ENCODE peak calls at places on chromosomes 1 and 21, in seven cellular contexts. V is kidney, O is left ventricle myocardium inferior, L is mesenchymal stem cell, W is cardiac muscle cell, N is neural progenitor cell, A is GM23248. Y is an unnamed sample. For H3K4me1, the result is how much of the 10 kb centered on the place peaks cover.

GRCh38 chr1:218728994-218729393 is 383.9 kb downstream of the TGFB2 start:
- DNase-seq in N (no peak), O (no peak), V (no peak), A (no peak), W (peak), L (no peak), Y (no peak)

GRCh38 chr1:8002329-8003320 is 23.5 kb downstream of the ERRFI1 start:
- DNase-seq in A (no peak), O (no peak), L (no peak), W (no peak), V (no peak), N (no peak), Y (no peak)

GRCh38 chr1:224482619-224483018 is 48.0 kb upstream of the WDR26 start:
- DNase-seq in O (no peak), N (no peak), A (peak), W (no peak), L (no peak), V (no peak), Y (no peak)

GRCh38 chr1:76237201-76237600 is 162.7 kb downstream of the ST6GALNAC3 start:
- DNase-seq in O (no peak), N (no peak), V (no peak), W (no peak), A (no peak), L (no peak), Y (no peak)

GRCh38 chr1:32962248-32962896 is 2.2 kb downstream of the RNF19B start:
- DNase-seq in N (no peak), O (no peak), L (peak), W (no peak), A (peak), V (no peak), Y (no peak)

GRCh38 chr1:40848530-40849189 is 13.5 kb downstream of the CITED4 start:
- DNase-seq in W (peak), V (no peak), N (peak), L (peak), O (peak), A (peak), Y (peak)

GRCh38 chr1:212671342-212672031 is 28.2 kb downstream of the BATF3 start:
- DNase-seq in W (no peak), N (no peak), A (peak), V (no peak), O (peak), L (peak), Y (no peak)

GRCh38 chr1:22760453-22760852 is 49.8 kb downstream of the EPHB2 start:
- DNase-seq in N (no peak), O (no peak), A (peak), L (peak), V (no peak), W (no peak), Y (no peak)

GRCh38 chr1:19689131-19689757 is 24.6 kb downstream of the HTR6 start:
- DNase-seq in L (no peak), O (no peak), A (no peak), W (no peak), N (peak), V (no peak), Y (no peak)

GRCh38 chr1:41545996-41546938 is 61.8 kb upstream of the EDN2 start:
- DNase-seq in O (no peak), W (no peak), V (peak), N (no peak), L (no peak), A (peak), Y (no peak)

GRCh38 chr1:28577738-28578536 is 14.1 kb upstream of the RAB42 start:
- DNase-seq in V (no peak), N (no peak), L (no peak), W (no peak), A (no peak), O (no peak), Y (no peak)

GRCh38 chr1:220462756-220463155 is 65.2 kb upstream of the MARK1 start:
- DNase-seq in V (no peak), O (no peak), A (no peak), N (peak), L (no peak), W (peak), Y (no peak)

GRCh38 chr1:101357444-101357986 is 120.7 kb downstream of the S1PR1 start:
- DNase-seq in A (peak), V (no peak), O (no peak), L (peak), W (peak), N (peak), Y (no peak)

GRCh38 chr1:1561801-1562470 is 12.7 kb downstream of the SSU72 start:
- DNase-seq in L (no peak), V (no peak), A (no peak), O (no peak), N (no peak), W (no peak), Y (no peak)

GRCh38 chr1:32014199-32014936 is 700 bp downstream of the KHDRBS1 start:
- DNase-seq in L (peak), N (peak), A (peak), V (peak), W (peak), O (peak), Y (peak)

GRCh38 chr1:89692601-89693503 is 59.9 kb downstream of the LRRC8C start:
- DNase-seq in W (peak), N (no peak), A (peak), V (no peak), L (peak), O (no peak), Y (no peak)

GRCh38 chr21:39121600-39122355 is 61.5 kb downstream of the PSMG1 start:
- DNase-seq in N (no peak), A (no peak), V (no peak), O (no peak), W (no peak), L (no peak), Y (no peak)

GRCh38 chr1:13799502-13800283 is 99.7 kb downstream of the PRDM2 start:
- DNase-seq in L (no peak), W (no peak), A (no peak), O (no peak), N (no peak), V (no peak), Y (no peak)

GRCh38 chr1:53062731-53063591 is 948 bp downstream of the PODN start:
- DNase-seq in W (peak), V (peak), L (peak), N (peak), O (peak), A (peak), Y (no peak)

GRCh38 chr1:60088620-60089155 is 15.1 kb upstream of the C1orf87 start:
- DNase-seq in N (no peak), V (no peak), O (no peak), L (no peak), W (no peak), A (peak), Y (no peak)

GRCh38 chr1:45353685-45354084 is 13.4 kb upstream of the MUTYH start:
- DNase-seq in L (no peak), O (no peak), A (no peak), N (no peak), W (no peak), V (no peak), Y (no peak)

GRCh38 chr1:218242171-218242570 is 42.9 kb upstream of the RRP15 start:
- DNase-seq in L (no peak), N (no peak), A (no peak), O (no peak), W (no peak), V (no peak), Y (no peak)

GRCh38 chr1:222643603-222643936 is 25.7 kb downstream of the MIA3 start:
- DNase-seq in O (no peak), V (no peak), N (no peak), W (no peak), A (no peak), L (no peak), Y (no peak)

GRCh38 chr1:18922319-18922726 is 20.0 kb upstream of the ALDH4A1 start:
- DNase-seq in O (peak), L (peak), V (peak), A (peak), W (peak), N (peak), Y (no peak)

GRCh38 chr1:87333692-87334347 is 5.1 kb downstream of the LMO4 start:
- DNase-seq in A (peak), W (no peak), O (no peak), N (no peak), V (no peak), L (peak), Y (no peak)

GRCh38 chr1:90370696-90371095 is 346.4 kb downstream of the BARHL2 start:
- DNase-seq in V (no peak), L (no peak), W (no peak), A (no peak), N (no peak), O (no peak), Y (no peak)

GRCh38 chr1:16204634-16205332 is 7.7 kb downstream of the ARHGEF19 start:
- DNase-seq in V (no peak), O (no peak), W (peak), A (peak), L (no peak), N (peak), Y (peak)

GRCh38 chr21:46095814-46096595 is 1.9 kb upstream of the COL6A2 start:
- DNase-seq in W (no peak), L (no peak), N (no peak), A (no peak), O (no peak), V (no peak), Y (no peak)

GRCh38 chr1:226047495-226047894 is 15.0 kb upstream of the H3-3A start:
- DNase-seq in N (no peak), V (no peak), L (no peak), W (no peak), A (peak), O (no peak), Y (no peak)

GRCh38 chr1:2259668-2260392 is 31.7 kb downstream of the SKI start:
- DNase-seq in L (no peak), O (no peak), W (no peak), N (no peak), A (peak), V (peak), Y (no peak)

GRCh38 chr1:23101891-23102688 is 66.6 kb downstream of the LUZP1 start:
- DNase-seq in W (no peak), O (no peak), V (no peak), N (no peak), L (peak), A (peak), Y (no peak)

GRCh38 chr1:201676061-201676644 is 137.2 kb downstream of the NAV1 start:
- DNase-seq in A (peak), N (peak), O (no peak), W (peak), V (peak), L (peak), Y (peak)

GRCh38 chr21:31732891-31733520 is 1.1 kb upstream of the SCAF4 start:
- DNase-seq in L (no peak), N (peak), O (no peak), A (peak), V (no peak), W (no peak), Y (peak)

GRCh38 chr1:41791667-41792484 is 126.8 kb downstream of the HIVEP3 start:
- DNase-seq in V (no peak), W (no peak), N (no peak), L (no peak), A (no peak), O (no peak), Y (no peak)

GRCh38 chr21:29155933-29156260 is 25.5 kb downstream of the MAP3K7CL start:
- DNase-seq in V (no peak), L (no peak), N (no peak), W (no peak), O (no peak), A (no peak), Y (no peak)
- H3K4me3 ChIP-seq in V (peak), L (peak), N (peak), W (no peak), O (peak), A (peak), Y (no peak)

GRCh38 chr1:188425687-188426086 is 1596.9 kb downstream of the PLA2G4A start:
- DNase-seq in L (peak), O (no peak), N (no peak), V (no peak), A (peak), W (no peak), Y (no peak)
- H3K4me1 ChIP-seq in L (under half), O (under half), N (under half), V (under half), A (under half), W (under half), Y (under half)

DNA sequence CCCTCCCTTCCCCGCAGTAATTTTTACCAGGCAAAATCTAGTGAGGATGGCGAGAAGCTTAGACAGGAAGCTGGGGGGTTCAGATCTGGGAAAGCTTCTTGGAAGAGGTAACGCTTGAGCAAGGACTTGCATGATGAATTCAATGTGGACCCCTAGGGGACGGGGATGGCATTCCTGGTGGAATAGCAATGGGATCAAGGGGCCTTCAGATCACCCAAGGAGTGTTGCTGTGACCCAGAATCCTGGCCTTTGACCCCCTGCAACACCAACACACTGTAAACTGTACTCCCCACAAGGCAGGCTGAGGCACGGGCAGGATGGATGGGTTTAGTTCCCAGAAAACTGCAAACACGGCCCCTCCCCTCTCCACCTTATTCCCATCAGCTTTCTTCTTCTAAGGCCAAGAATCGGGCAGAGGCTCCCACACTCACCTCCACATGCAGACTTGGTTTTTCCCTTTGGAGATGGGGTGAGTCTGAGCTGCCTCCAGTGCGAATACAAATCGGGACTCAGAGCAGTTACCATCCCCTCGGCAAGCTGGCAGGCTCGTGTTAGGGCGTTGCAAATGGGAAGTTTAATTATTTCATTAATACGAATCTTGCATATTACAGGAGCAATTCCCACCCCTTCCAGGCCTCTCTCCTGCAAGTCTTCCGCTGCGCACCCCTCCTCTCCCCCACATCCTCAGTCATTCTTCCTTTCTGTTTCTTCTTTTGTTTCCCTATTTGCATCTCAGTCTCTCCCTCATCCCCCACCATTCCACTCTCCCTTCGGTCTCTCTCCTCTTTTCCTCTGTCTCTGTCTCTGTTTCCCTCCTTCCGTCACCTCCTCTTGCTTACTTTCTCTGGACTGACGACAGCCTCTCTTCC is 20.2 kb downstream of the DISP3 start:
- DNase-seq in W (no peak), L (no peak), O (no peak), A (no peak), V (peak), N (peak), Y (no peak)
- H3K4me3 ChIP-seq in W (no peak), L (no peak), O (no peak), A (no peak), V (no peak), N (peak), Y (no peak)

DNA sequence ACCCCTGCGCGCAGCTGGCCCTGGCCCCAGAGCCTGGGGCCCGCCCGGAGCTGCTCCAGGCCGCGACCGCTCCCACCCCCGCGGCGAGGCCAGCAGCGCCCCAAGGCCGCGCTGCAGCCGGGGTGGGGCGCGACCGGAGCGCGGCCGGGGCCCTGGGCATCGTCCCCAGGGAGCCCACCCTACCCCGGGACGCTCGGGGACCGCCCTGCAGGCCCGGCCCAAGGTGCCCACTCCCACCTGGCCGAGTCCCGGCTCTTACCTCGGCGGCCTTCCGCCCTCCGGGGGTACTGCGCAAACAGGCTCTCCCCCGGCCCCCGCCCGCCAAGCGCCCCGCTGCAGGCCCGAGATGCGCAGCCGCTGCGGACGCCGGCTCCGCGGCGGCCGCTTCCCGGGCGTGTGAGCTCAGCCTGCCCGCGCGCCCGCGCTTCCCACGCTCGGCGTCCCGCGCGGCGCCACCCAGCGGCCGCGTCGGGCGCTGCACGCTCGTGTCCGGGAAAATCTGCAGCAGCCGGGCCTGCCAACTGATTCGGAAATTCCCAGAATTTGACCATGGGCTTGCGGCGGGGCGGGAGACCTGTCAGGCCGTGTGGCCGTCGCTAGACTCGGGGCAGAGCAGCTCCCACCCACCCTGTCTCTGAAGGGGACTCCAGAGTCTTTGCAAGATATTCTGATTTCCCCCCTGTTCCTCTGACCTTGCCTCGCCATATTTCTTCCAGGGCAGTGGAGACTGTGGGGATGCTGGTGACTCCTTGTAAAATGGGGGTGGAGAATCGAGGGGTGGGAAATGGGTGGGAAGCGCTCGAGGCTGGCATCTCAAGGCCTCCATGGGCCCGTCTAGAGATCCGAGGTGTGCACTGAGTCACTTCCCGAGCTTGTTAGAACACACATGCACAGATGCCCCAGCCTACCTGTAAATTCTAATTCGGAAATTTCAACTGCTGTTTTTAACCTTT is 41.9 kb downstream of the CD34 start:
- DNase-seq in V (peak), O (peak), L (peak), N (peak), A (peak), W (peak), Y (peak)
- H3K4me1 ChIP-seq in V (under half), O (half or more), L (under half), N (under half), A (under half), W (under half), Y (under half)

DNA sequence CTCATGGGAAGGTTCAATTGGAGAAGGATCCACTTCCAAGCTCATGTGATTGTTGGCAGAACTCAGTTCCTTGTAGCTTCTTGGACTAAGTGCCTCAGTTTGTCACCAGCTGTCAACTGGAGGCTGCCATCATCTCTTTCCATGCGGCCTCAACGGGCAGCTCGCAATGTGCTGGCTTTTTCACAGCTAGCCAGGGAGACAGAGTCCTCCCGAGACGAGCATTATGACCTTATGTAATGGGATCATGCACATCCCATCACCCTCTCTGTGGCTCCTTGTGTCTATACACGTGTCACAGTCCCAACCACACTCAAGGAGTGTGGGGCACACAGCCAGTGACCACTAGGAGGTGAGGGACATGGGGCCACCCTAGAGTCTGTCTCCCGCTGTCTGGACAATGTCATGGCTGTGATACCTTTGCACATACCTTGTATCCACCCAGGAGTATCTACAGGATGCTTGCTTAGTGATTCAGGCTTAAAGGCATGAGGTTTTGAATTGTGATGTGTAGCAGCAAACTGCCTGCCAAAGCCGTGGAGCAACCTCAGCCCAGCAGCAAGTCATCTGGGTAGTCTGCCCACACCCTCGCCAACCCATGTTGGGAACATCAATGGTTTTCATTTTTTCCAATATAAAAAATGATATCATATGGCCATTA is 3.9 kb upstream of the KRTAP10-6 start:
- DNase-seq in O (no peak), N (no peak), W (no peak), A (peak), L (no peak), V (no peak), Y (no peak)
- H3K4me3 ChIP-seq in O (no peak), N (no peak), W (no peak), A (no peak), L (no peak), V (no peak), Y (no peak)

GRCh38 chr21:29117372-29117955 is 13.0 kb upstream of the MAP3K7CL start:
- DNase-seq in W (no peak), N (no peak), O (no peak), V (no peak), L (no peak), A (no peak), Y (no peak)
- H3K4me1 ChIP-seq in W (under half), N (under half), O (under half), V (under half), L (under half), A (under half), Y (under half)

GRCh38 chr1:3745590-3746381 is 6.5 kb upstream of the CCDC27 start:
- DNase-seq in W (no peak), A (peak), V (peak), L (peak), O (no peak), N (no peak), Y (no peak)
- H3K4me3 ChIP-seq in W (no peak), A (no peak), V (peak), L (peak), O (peak), N (peak), Y (no peak)

GRCh38 chr1:109566982-109567381 is 18.6 kb downstream of the GNAI3 start:
- DNase-seq in A (no peak), V (no peak), O (no peak), N (no peak), L (no peak), W (no peak), Y (no peak)

GRCh38 chr1:109570414-109570813 is 22.0 kb downstream of the GNAI3 start:
- DNase-seq in V (no peak), O (no peak), N (no peak), A (peak), W (peak), L (no peak), Y (no peak)

GRCh38 chr1:109565241-109565640 is 16.8 kb downstream of the GNAI3 start:
- DNase-seq in N (no peak), L (no peak), W (no peak), V (no peak), A (no peak), O (no peak), Y (no peak)

GRCh38 chr1:109569323-109569722 is 20.9 kb downstream of the GNAI3 start:
- DNase-seq in A (no peak), L (no peak), W (no peak), N (no peak), V (no peak), O (no peak), Y (no peak)

DNA sequence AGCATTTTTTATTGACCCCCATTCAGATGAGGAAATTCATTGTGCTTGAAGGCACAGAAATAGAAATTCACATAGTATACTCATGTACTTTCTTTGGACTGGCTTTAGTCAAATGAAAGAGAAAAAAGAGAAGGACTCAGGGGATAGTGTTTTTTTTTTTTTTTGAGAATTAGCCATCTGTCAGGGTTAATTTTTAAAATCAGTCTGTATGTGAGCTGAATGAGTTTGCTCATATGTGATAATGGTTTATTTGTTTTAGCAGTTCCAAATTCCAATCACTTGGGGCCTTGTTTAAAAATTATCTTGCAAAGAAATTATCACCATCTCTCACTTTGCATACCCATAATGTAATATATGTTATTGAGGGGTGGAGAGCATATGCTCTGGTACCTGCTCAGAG is 19.4 kb downstream of the GNAI3 start:
- DNase-seq in W (no peak), A (no peak), V (no peak), L (no peak), O (no peak), N (no peak), Y (no peak)
- H3K4me1 ChIP-seq in W (under half), A (under half), V (under half), L (under half), O (half or more), N (under half), Y (under half)

Y was measured in mucosa of descending colon.